ENCODE peak calls at places on chromosomes 16 and 17, in five cellular contexts. One of them, this sample, is unnamed.

GRCh38 chr16:49799172-49799571 is 56.7 kb downstream of the ZNF423 start:
- DNase-seq in GM23338: peak; percentile 71
- DNase-seq in foreskin keratinocyte: no peak
- DNase-seq in endothelial cell: no peak
- DNase-seq in lower leg skin: no peak
- DNase-seq in this sample: no peak

GRCh38 chr16:52976539-52977167 is 76.0 kb downstream of the CHD9NB start:
- DNase-seq in GM23338: peak; percentile 64
- DNase-seq in foreskin keratinocyte: peak; percentile 23
- DNase-seq in endothelial cell: no peak
- DNase-seq in lower leg skin: no peak
- DNase-seq in this sample: peak; percentile 4

GRCh38 chr17:77571562-77571981 is 386.9 kb upstream of the TNRC6C start:
- DNase-seq in GM23338: no peak
- DNase-seq in foreskin keratinocyte: no peak
- DNase-seq in endothelial cell: no peak
- DNase-seq in lower leg skin: no peak
- DNase-seq in this sample: no peak

GRCh38 chr17:66348605-66349165 is 46.3 kb downstream of the PRKCA start:
- DNase-seq in GM23338: no peak
- DNase-seq in foreskin keratinocyte: peak; percentile 31
- DNase-seq in endothelial cell: no peak
- DNase-seq in lower leg skin: no peak
- DNase-seq in this sample: peak; percentile 56

GRCh38 chr16:85462405-85463227 is 150.5 kb upstream of the GSE1 start:
- DNase-seq in GM23338: peak; percentile 53
- DNase-seq in foreskin keratinocyte: no peak
- DNase-seq in endothelial cell: no peak
- DNase-seq in lower leg skin: no peak
- DNase-seq in this sample: no peak

GRCh38 chr17:72370819-72371218 is 250.0 kb downstream of the SOX9 start:
- DNase-seq in GM23338: no peak
- DNase-seq in foreskin keratinocyte: no peak
- DNase-seq in endothelial cell: no peak
- DNase-seq in lower leg skin: no peak
- DNase-seq in this sample: no peak

GRCh38 chr17:45042346-45043120 is 8.9 kb downstream of the DCAKD start:
- DNase-seq in GM23338: no peak
- DNase-seq in foreskin keratinocyte: no peak
- DNase-seq in endothelial cell: no peak
- DNase-seq in lower leg skin: no peak
- DNase-seq in this sample: no peak

GRCh38 chr16:84983308-84983707 is 28.0 kb downstream of the ZDHHC7 start:
- DNase-seq in GM23338: no peak
- DNase-seq in foreskin keratinocyte: no peak
- DNase-seq in endothelial cell: no peak
- DNase-seq in lower leg skin: no peak
- DNase-seq in this sample: no peak

GRCh38 chr16:84672276-84673202 is 24.2 kb downstream of the KLHL36 start:
- DNase-seq in GM23338: peak; percentile 87
- DNase-seq in foreskin keratinocyte: no peak
- DNase-seq in endothelial cell: peak; percentile 86
- DNase-seq in lower leg skin: peak; percentile 55
- DNase-seq in this sample: peak; percentile 90

GRCh38 chr16:85994492-85995433 is 95.8 kb downstream of the IRF8 start:
- DNase-seq in GM23338: no peak
- DNase-seq in foreskin keratinocyte: no peak
- DNase-seq in endothelial cell: no peak
- DNase-seq in lower leg skin: no peak
- DNase-seq in this sample: no peak

GRCh38 chr17:73192219-73192893 is 499 bp upstream of the COG1 start:
- DNase-seq in GM23338: peak; percentile 76
- DNase-seq in foreskin keratinocyte: peak; percentile 47
- DNase-seq in endothelial cell: peak; percentile 63
- DNase-seq in lower leg skin: peak; percentile 35
- DNase-seq in this sample: peak; percentile 72

GRCh38 chr16:11232852-11233726 is 22.9 kb downstream of the SOCS1 start:
- DNase-seq in GM23338: peak; percentile 75
- DNase-seq in foreskin keratinocyte: no peak
- DNase-seq in endothelial cell: no peak
- DNase-seq in lower leg skin: no peak
- DNase-seq in this sample: no peak

GRCh38 chr17:1484586-1485310 is 7.7 kb downstream of the MYO1C start:
- DNase-seq in GM23338: peak; percentile 81
- DNase-seq in foreskin keratinocyte: no peak
- DNase-seq in endothelial cell: peak; percentile 41
- DNase-seq in lower leg skin: no peak
- DNase-seq in this sample: peak; percentile 41

GRCh38 chr17:79951361-79952264 is 84.1 kb downstream of the TBC1D16 start:
- DNase-seq in GM23338: no peak
- DNase-seq in foreskin keratinocyte: no peak
- DNase-seq in endothelial cell: no peak
- DNase-seq in lower leg skin: no peak
- DNase-seq in this sample: no peak
- TF ChIP-seq CTCF in GM23338: no peak
- TF ChIP-seq CTCF in foreskin keratinocyte: no peak
- TF ChIP-seq CTCF in endothelial cell: no peak
- TF ChIP-seq CTCF in lower leg skin: no peak
- TF ChIP-seq CTCF in this sample: no peak

DNA sequence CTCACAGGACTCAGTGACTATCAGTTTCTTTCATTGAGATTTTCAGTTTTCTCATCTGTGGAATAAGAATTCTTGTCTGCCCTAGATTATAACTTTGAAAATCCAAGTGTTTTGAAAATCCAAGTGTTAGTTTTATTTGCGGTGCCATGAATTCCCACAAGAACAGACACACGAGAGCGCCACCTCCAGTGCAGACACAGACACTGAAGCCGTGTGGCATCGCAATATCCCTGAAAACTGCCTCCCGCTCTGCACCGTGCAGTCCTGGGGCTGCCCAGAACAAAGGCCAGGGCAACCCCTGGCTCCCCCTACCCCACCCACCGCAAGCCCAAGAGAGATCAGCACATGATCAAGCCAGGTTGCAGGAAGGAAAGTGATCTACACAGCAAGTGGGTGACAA is 229.5 kb upstream of the ASIC2 start:
- DNase-seq in GM23338: peak; percentile 65
- DNase-seq in foreskin keratinocyte: no peak
- DNase-seq in endothelial cell: peak; percentile 25
- DNase-seq in lower leg skin: no peak
- DNase-seq in this sample: no peak
- TF ChIP-seq CTCF in GM23338: peak; percentile 71
- TF ChIP-seq CTCF in foreskin keratinocyte: no peak
- TF ChIP-seq CTCF in endothelial cell: no peak
- TF ChIP-seq CTCF in lower leg skin: no peak
- TF ChIP-seq CTCF in this sample: no peak

GRCh38 chr16:9124908-9125584 is 33.6 kb downstream of the HAPSTR1 start:
- DNase-seq in GM23338: peak; percentile 66
- DNase-seq in foreskin keratinocyte: no peak
- DNase-seq in endothelial cell: no peak
- DNase-seq in lower leg skin: no peak
- DNase-seq in this sample: no peak
- TF ChIP-seq CTCF in GM23338: peak; percentile 68
- TF ChIP-seq CTCF in foreskin keratinocyte: no peak
- TF ChIP-seq CTCF in endothelial cell: no peak
- TF ChIP-seq CTCF in lower leg skin: no peak
- TF ChIP-seq CTCF in this sample: no peak

DNA sequence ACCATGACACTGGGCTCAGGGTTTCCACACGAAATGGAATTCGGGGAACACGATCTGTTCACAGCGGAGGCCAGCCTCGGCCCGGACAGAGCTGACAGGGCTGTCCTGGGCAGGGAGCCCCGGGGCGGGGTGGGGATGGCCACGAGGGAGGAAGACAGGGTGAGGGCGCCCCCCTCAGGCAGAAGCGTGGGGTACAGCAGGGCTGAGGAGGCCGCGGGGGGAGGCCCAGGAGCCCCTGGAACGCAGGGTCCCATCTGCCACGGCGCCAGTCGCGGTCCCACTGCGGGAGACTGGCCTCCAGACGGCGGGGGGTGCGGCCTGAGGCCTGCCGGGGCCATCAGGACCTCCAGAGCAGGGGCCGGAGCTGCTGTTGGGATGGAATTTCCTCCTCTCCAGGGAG is 75.9 kb downstream of the LMF1 start:
- DNase-seq in GM23338: peak; percentile 61
- DNase-seq in foreskin keratinocyte: no peak
- DNase-seq in endothelial cell: peak; percentile 26
- DNase-seq in lower leg skin: no peak
- DNase-seq in this sample: no peak
- TF ChIP-seq CTCF in GM23338: peak; percentile 71
- TF ChIP-seq CTCF in foreskin keratinocyte: no peak
- TF ChIP-seq CTCF in endothelial cell: peak; percentile 35
- TF ChIP-seq CTCF in lower leg skin: no peak
- TF ChIP-seq CTCF in this sample: peak; percentile 34